ENCODE peak calls at places on chromosomes 16 and 17, in seven cellular contexts. U is stomach, A is cardiac fibroblast, M is dorsolateral prefrontal cortex, S is uterus, N is adrenal gland, J is A673. D is an unnamed sample.

GRCh38 chr17:11144358-11145233 is 96.4 kb upstream of the SHISA6 start:
- DNase-seq in U (peak; percentile 68), A (peak; percentile 45), M (no peak), S (no peak), N (peak; percentile 68), J (peak; percentile 83), D (peak; percentile 1)

GRCh38 chr17:78013683-78014467 is 55.4 kb downstream of the TNRC6C start:
- DNase-seq in U (peak; percentile 40), A (peak; percentile 91), M (no peak), S (peak; percentile 50), N (peak; percentile 54), J (peak; percentile 82), D (peak; percentile 61)

GRCh38 chr17:50681260-50682200 is 26.2 kb downstream of the ANKRD40 start:
- DNase-seq in U (no peak), A (peak; percentile 86), M (peak; percentile 52), S (peak; percentile 57), N (peak; percentile 77), J (peak; percentile 88), D (peak; percentile 88)

GRCh38 chr17:40497704-40498103 is 3.7 kb downstream of the TNS4 start:
- DNase-seq in U (no peak), A (peak; percentile 61), M (no peak), S (no peak), N (no peak), J (no peak), D (peak; percentile 84)

GRCh38 chr16:74111583-74111982 is 185.0 kb upstream of the PSMD7 start:
- DNase-seq in U (no peak), A (no peak), M (no peak), S (no peak), N (no peak), J (no peak), D (no peak)

GRCh38 chr17:7686221-7687071 is 844 bp downstream of the TP53 start:
- DNase-seq in U (peak; percentile 76), A (no peak), M (peak; percentile 82), S (peak; percentile 74), N (peak; percentile 71), J (peak; percentile 92), D (peak; percentile 68)

GRCh38 chr17:45408611-45409421 is 23.9 kb downstream of the ARHGAP27 start:
- DNase-seq in U (no peak), A (no peak), M (no peak), S (no peak), N (no peak), J (no peak), D (no peak)

GRCh38 chr17:55285340-55286301 is 20.9 kb downstream of the HLF start:
- DNase-seq in U (peak; percentile 90), A (peak; percentile 85), M (peak; percentile 86), S (peak; percentile 96), N (peak; percentile 98), J (no peak), D (peak; percentile 92)

GRCh38 chr17:28720247-28720996 is 637 bp downstream of the RPL23A start:
- DNase-seq in U (no peak), A (no peak), M (no peak), S (no peak), N (no peak), J (no peak), D (no peak)
- TF ChIP-seq CTCF in U (no peak), A (peak; percentile 19), M (no peak), S (no peak), N (no peak), J (peak; percentile 16), D (no peak)

GRCh38 chr17:59617141-59617757 is 2.4 kb upstream of the CLTC start:
- DNase-seq in U (no peak), A (no peak), M (no peak), S (no peak), N (no peak), J (no peak), D (no peak)
- H3K4me3 ChIP-seq in U (no peak overlapping the region), A (no peak overlapping the region), M (peak overlapping the region; percentile 91), S (peak overlapping the region; percentile 91), N (no peak overlapping the region), J (peak overlapping the region; percentile 82), D (no peak overlapping the region)

GRCh38 chr17:511833-512251 is 159.2 kb upstream of the RPH3AL start:
- DNase-seq in U (no peak), A (no peak), M (peak; percentile 54), S (peak; percentile 27), N (no peak), J (no peak), D (peak; percentile 60)

GRCh38 chr17:509316-509715 is 156.7 kb upstream of the RPH3AL start:
- DNase-seq in U (no peak), A (no peak), M (no peak), S (peak; percentile 63), N (no peak), J (no peak), D (no peak)

GRCh38 chr17:511001-511690 is 158.5 kb upstream of the RPH3AL start:
- DNase-seq in U (no peak), A (peak; percentile 34), M (no peak), S (peak; percentile 54), N (no peak), J (no peak), D (peak; percentile 80)

GRCh38 chr17:512311-512710 is 159.7 kb upstream of the RPH3AL start:
- DNase-seq in U (no peak), A (no peak), M (no peak), S (no peak), N (no peak), J (no peak), D (no peak)

DNA sequence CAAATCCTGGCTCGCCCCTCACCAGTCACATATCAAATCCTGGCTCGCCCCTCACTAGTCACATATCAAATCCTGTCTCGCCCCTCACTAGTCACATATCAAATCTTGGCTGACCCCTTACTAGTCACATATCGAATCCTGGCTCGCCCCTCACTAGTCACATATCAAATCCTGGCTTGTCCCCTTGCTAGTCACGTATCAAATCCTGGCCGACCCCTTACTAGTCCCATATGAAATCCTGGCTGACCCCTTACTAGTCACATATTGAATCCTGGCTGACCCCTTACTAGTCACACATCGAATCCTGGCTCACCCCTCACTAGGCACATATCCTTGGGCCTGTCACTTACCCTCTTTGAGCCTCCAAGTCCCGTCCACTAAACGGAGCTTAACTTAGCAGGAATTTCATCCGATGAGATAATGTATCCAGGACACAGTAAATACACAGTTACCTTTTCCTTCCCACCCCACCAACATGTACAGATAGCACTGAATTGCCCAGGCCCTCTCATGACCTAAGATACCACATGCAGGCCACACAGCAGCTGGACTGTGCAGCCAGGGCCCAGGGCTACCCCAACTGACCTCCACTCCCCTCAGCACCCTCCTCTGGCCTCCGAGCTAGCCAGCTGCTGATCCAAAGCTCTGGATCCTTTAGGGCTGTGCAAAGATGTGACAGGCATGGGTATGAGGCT is 157.8 kb upstream of the RPH3AL start:
- DNase-seq in U (no peak), A (no peak), M (no peak), S (peak; percentile 59), N (no peak), J (no peak), D (no peak)
- TF ChIP-seq CTCF in U (no peak), A (no peak), M (no peak), S (no peak), N (no peak), J (no peak), D (no peak)

DNA sequence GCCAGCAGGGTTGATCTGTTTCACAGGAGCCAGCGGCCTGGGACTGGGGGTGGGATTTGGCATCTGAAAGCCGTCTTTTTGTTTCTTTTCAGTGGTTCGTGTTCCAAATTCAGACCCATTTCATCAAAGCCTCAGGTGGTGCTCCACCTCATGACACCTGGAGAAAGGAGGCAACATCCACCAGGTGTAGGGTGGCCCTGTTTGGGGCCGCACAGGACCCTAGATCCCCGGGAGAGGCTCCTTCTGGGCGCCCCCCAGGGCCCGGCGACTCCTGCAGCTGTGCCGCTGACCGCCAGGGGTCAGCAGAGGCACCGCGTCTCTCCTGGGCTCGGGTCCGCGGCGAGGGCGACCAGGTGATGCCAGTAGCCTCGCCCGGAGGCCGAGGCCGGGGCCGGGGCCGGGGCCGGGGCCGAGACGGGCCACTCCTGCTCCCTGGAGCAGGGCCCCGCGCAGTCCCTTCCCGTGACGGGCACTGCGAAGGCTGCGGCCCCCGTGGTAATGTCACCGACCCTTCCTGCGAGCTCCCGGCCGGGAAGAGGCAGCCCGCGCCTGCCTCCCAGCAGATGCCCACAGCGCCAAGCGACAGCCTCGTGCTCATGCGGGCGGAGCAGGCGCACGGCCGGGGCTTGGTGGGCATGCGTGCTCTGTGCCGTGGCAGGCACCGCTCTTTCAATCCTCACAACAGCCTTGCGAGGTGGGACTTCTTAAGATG is 118.6 kb downstream of the C16orf78 start:
- DNase-seq in U (peak; percentile 44), A (peak; percentile 21), M (peak; percentile 45), S (peak; percentile 64), N (peak; percentile 61), J (peak; percentile 49), D (no peak)
- H3K4me3 ChIP-seq in U (peak overlapping the region; percentile 31), A (no peak overlapping the region), M (peak overlapping the region; percentile 48), S (peak overlapping the region; percentile 21), N (peak overlapping the region; percentile 50), J (no peak overlapping the region), D (no peak overlapping the region)

DNA sequence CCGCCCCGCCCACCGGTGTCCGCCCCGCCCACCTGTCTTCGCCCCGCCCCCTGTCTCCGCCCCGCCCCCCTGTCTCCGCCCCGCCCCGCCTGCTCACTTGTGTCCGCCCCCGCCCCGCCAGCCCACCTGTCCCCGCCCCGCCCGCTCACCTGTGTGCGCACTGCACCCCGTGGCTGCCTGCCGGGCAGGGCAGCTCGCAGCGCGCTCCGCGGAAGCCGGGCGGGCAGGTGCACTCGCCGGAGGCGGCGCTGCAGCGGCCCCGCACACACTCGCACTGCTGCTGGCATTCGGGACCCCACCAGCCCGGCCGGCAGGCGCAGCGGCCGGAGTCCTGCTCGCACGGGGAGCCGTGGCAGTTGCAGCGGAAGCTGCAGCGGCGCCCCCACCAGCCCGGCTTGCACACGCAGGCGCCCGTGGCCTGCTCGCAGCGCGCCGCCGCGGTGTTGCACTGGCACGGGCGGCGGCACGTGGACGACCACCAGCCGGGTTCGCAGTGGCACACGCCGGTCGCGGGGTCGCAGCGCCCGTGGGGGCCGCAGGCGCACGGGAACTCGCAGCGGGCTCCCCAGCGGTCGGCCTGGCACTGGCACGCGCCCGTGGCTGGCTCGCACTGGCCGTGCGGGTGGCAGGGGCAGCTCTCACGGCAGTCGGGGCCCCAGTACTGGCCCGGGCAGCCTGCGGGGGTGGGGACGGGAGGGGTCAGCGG is 2.1 kb downstream of the SCARF1 start:
- DNase-seq in U (peak; percentile 92), A (no peak), M (no peak), S (no peak), N (no peak), J (peak; percentile 59), D (no peak)
- TF ChIP-seq CTCF in U (peak; percentile 35), A (no peak), M (no peak), S (peak; percentile 22), N (peak; percentile 16), J (peak; percentile 40), D (no peak)

GRCh38 chr16:3030128-3030871 is 6.4 kb downstream of the BICDL2 start:
- DNase-seq in U (no peak), A (no peak), M (no peak), S (no peak), N (no peak), J (no peak), D (no peak)
- H3K4me3 ChIP-seq in U (no peak overlapping the region), A (no peak overlapping the region), M (no peak overlapping the region), S (no peak overlapping the region), N (no peak overlapping the region), J (no peak overlapping the region), D (no peak overlapping the region)

DNA sequence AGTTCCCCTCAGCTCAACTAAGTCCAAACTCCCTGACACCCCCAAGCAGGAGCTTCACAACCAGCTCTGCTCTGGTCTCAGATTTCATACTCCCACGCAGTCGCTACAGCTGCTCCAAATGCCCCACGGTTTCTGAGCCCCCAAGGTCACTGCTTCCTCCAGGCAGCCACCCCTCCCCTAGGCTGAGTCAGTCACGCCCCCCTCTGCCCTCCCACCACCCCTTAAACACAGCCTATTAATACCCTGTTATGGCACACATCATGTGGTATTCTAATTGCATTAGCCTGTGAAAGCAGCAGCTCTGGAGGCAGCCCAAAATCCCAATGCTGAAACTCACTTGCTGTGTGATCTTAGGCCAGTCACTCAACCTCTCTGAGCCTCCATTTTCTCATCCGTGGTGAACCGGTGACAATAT is 51.5 kb downstream of the GSG1L start:
- DNase-seq in U (no peak), A (peak; percentile 21), M (no peak), S (no peak), N (peak; percentile 26), J (peak; percentile 70), D (peak; percentile 27)
- TF ChIP-seq CTCF in U (no peak), A (no peak), M (no peak), S (no peak), N (no peak), J (no peak), D (no peak)